ENCODE peak calls at places on chromosomes 4 and X, in four cellular contexts. A is CD8-positive, alpha-beta memory T cell; Y is substantia nigra; U is testis. B is an unnamed sample.

GRCh38 chr4:16250665-16251365 is 24.5 kb upstream of the TAPT1 start:
- DNase-seq in A (no peak), Y (no peak), U (no peak), B (peak; percentile 27)

GRCh38 chrX:794311-794710 is 163.7 kb downstream of the SHOX start:
- DNase-seq in Y (no peak), U (no peak), A (no peak), B (no peak)

GRCh38 chr4:20126906-20127305 is 124.8 kb upstream of the SLIT2 start:
- DNase-seq in U (no peak), Y (no peak), A (no peak), B (peak; percentile 90)

GRCh38 chrX:101550362-101550761 is at the start of gene ARMCX1:
- DNase-seq in Y (peak; percentile 62), U (peak; percentile 85), A (no peak), B (peak; percentile 51)

GRCh38 chrX:1452497-1453389 is at the start of gene ASMTL:
- DNase-seq in Y (no peak), A (peak; percentile 100), U (peak; percentile 100), B (peak; percentile 95)

GRCh38 chrX:103254171-103254824 is 657 bp downstream of the TCEAL8 start:
- DNase-seq in Y (peak; percentile 60), A (peak; percentile 22), U (peak; percentile 69), B (no peak)

GRCh38 chrX:154458954-154459829 is 1.1 kb downstream of the PLXNA3 start:
- DNase-seq in U (peak; percentile 38), A (no peak), Y (no peak), B (no peak)

GRCh38 chrX:145484740-145485139 is 237.4 kb downstream of the SPANXN1 start:
- DNase-seq in U (no peak), Y (no peak), A (no peak), B (no peak)

GRCh38 chr4:41832961-41833360 is 84.4 kb upstream of the PHOX2B start:
- DNase-seq in A (no peak), Y (no peak), U (no peak), B (no peak)

GRCh38 chrX:69268637-69269036 is 103.4 kb upstream of the PJA1 start:
- DNase-seq in A (no peak), U (no peak), Y (no peak), B (no peak)

GRCh38 chr4:121711263-121712000 is 14.7 kb upstream of the ANXA5 start:
- DNase-seq in U (peak; percentile 86), Y (peak; percentile 66), A (no peak), B (peak; percentile 85)

DNA sequence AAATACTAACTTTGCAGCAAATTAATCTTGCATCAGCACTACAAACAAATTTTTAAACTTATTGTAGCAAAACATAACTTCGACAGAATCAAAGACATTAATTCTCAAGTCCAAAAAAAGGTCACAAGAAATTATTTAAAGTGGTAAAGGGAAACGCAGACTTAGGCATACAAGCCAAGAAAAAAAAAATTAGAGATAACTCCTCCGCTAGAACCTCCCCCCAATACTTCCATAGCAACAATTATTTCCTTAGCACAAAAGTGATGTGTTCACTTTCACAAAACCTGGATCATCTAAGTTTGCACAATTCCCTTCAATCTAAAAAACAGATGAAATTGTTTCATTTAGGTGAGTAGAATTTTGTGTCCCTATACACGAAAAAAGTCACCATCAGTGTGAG is 1.1 kb downstream of the LRBA start:
- DNase-seq in A (no peak), Y (no peak), U (no peak), B (no peak)
- H3K27ac ChIP-seq in A (peak overlapping the region; percentile 83), Y (no peak overlapping the region), U (peak overlapping the region; percentile 95), B (peak overlapping the region; percentile 78)

GRCh38 chr4:77805802-77806201 is 13.4 kb downstream of the CNOT6L start:
- DNase-seq in A (no peak), U (no peak), Y (no peak), B (no peak)

GRCh38 chr4:77800483-77801259 is 18.5 kb downstream of the CNOT6L start:
- DNase-seq in Y (no peak), A (no peak), U (no peak), B (no peak)

GRCh38 chr4:77801260-77801608 is 17.9 kb downstream of the CNOT6L start:
- DNase-seq in U (no peak), A (no peak), Y (no peak), B (no peak)

GRCh38 chr4:77802406-77802805 is 16.8 kb downstream of the CNOT6L start:
- DNase-seq in U (no peak), Y (no peak), A (no peak), B (no peak)

DNA sequence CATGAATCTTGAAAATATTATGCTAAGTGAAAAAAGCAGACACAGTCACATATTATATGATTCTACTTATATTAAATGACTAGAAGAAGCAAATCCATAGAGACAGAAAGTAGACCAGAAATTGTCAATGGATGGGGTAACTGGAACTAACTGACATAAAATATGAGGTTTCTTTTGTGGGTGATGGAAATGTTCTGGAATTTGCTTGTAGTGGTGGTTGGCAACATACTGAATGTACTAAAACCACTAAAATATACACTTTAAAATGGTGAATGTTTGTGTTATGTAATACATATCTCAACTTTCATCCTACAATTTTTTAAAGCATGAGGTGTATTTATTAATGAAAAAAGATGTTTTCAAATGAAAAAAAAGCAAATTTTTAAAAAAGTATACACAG is 14.7 kb downstream of the CNOT6L start:
- DNase-seq in Y (no peak), A (no peak), U (no peak), B (no peak)
- H3K27ac ChIP-seq in Y (no peak overlapping the region), A (no peak overlapping the region), U (no peak overlapping the region), B (no peak overlapping the region)

GRCh38 chr4:122921300-122921699 is 1.1 kb downstream of the NUDT6 start:
- DNase-seq in A (no peak), U (no peak), Y (no peak), B (no peak)
- H3K27ac ChIP-seq in A (peak overlapping the region; percentile 81), U (no peak overlapping the region), Y (no peak overlapping the region), B (no peak overlapping the region)

DNA sequence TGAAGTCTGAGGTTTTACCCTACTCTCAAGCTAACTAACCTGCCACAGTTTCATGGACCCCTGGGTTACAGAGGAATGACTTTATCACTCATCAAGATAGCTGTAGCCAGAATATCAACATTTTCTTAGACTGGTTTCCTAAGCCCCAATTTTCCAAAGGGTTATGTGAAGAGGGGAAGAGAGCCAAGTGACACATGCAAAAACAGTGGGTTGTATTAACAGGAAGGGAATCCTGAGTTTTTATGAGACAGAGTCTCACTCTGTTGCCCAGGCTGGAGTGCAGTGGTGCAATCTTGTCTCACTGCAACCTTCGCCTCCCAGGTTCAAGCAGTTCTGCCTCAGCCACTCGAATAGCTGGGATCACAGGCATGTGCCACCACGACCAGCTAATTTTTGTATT is 5.4 kb downstream of the AFF1 start:
- DNase-seq in Y (no peak), U (no peak), A (no peak), B (no peak)
- H3K27ac ChIP-seq in Y (no peak overlapping the region), U (no peak overlapping the region), A (no peak overlapping the region), B (no peak overlapping the region)

DNA sequence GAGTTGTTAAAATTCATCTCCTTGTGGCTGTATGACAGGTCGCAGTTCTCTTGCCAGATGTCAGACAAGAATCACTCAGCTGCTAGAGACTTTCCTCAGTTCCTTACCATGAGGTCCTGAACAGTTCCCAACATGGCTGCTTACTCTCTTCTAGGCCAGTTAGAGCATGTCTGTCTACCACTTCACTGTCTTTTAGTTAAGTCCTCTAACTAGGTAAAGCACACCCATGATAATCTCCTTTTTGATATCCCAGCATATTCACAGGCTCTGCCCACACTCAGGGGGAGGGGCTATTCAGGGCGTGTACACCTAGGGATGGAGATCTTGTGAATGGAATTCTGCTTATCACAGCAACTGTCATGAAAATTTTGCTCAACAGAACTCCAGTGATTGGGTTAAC is 190.1 kb downstream of the ADAMTS3 start:
- DNase-seq in Y (no peak), U (no peak), A (no peak), B (no peak)
- H3K27ac ChIP-seq in Y (no peak overlapping the region), U (no peak overlapping the region), A (no peak overlapping the region), B (no peak overlapping the region)

GRCh38 chr4:7155611-7156071 is 36.7 kb upstream of the SORCS2 start:
- DNase-seq in U (peak; percentile 48), Y (peak; percentile 3), A (no peak), B (peak; percentile 78)
- H3K27ac ChIP-seq in U (no peak overlapping the region), Y (no peak overlapping the region), A (no peak overlapping the region), B (no peak overlapping the region)

DNA sequence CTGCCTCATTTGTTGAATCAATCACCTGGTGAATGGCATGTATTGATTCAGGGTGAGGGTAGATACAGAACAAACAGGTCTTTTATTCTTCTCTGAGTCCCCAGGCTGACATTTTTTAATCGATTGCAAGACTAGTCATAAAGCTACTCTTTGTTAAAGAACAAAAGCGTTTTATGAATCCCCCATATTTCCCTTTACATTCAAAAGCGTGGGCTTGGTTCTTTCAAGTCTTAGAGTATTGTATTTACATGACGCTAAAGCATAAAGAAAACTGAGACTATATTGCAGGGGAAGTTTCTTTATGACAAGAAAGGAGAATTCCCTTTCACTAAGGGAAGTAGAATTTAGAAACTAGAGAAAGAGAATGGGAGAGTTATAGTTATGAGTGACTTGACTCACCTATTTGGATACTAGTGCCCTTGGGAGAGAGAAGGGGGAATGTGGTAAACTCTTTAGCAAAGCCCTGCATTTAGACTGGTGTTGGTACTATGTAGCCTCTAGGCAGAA is 69.3 kb upstream of the PDE5A start:
- DNase-seq in Y (no peak), U (no peak), A (no peak), B (no peak)
- H3K27ac ChIP-seq in Y (no peak overlapping the region), U (no peak overlapping the region), A (no peak overlapping the region), B (no peak overlapping the region)

GRCh38 chr4:83504544-83504943 is 19.6 kb upstream of the ABRAXAS1 start:
- DNase-seq in A (no peak), Y (no peak), U (no peak), B (no peak)

GRCh38 chr4:83498187-83498586 is 13.3 kb upstream of the ABRAXAS1 start:
- DNase-seq in Y (no peak), A (no peak), U (no peak), B (no peak)

GRCh38 chr4:83504974-83505373 is 20.1 kb upstream of the ABRAXAS1 start:
- DNase-seq in U (no peak), Y (no peak), A (no peak), B (no peak)

GRCh38 chr4:83503974-83504373 is 19.1 kb upstream of the ABRAXAS1 start:
- DNase-seq in Y (no peak), A (no peak), U (no peak), B (no peak)
- H3K27ac ChIP-seq in Y (no peak overlapping the region), A (no peak overlapping the region), U (no peak overlapping the region), B (no peak overlapping the region)

GRCh38 chrX:44876076-44876475 is 3.1 kb downstream of the KDM6A start:
- DNase-seq in Y (no peak), A (no peak), U (no peak), B (no peak)

GRCh38 chrX:44876767-44877166 is 3.8 kb downstream of the KDM6A start:
- DNase-seq in A (no peak), Y (no peak), U (no peak), B (no peak)

GRCh38 chrX:44874481-44875184 is 1.6 kb downstream of the KDM6A start:
- DNase-seq in Y (peak; percentile 40), A (peak; percentile 32), U (peak; percentile 33), B (peak; percentile 15)

GRCh38 chrX:44873415-44874270 is 655 bp downstream of the KDM6A start:
- DNase-seq in U (peak; percentile 40), A (peak; percentile 41), Y (peak; percentile 77), B (no peak)

DNA sequence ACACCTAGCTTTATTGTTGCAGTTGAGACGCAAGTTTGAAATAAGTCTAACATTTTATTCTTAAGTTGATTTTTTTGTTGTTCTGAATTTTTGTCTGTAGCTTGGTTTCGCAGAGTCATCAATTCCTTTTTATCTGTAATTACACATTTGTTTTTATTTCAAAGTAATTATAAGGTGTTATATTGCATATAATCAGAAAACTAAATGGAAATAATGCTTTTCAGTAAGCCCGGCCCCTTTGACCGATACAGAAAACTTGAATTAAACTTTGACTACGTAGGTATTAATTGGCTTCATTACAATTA is 2.1 kb downstream of the KDM6A start:
- DNase-seq in A (no peak), U (no peak), Y (no peak), B (no peak)
- H3K27ac ChIP-seq in A (peak overlapping the region; percentile 87), U (no peak overlapping the region), Y (no peak overlapping the region), B (no peak overlapping the region)

GRCh38 chrX:40663078-40663740 is 15.8 kb upstream of the CXorf38 start:
- DNase-seq in A (no peak), U (no peak), Y (no peak), B (no peak)
- H3K27ac ChIP-seq in A (no peak overlapping the region), U (no peak overlapping the region), Y (no peak overlapping the region), B (no peak overlapping the region)

B was measured in foreskin keratinocyte.